ENCODE peak calls at places on chromosomes 11 and 22, in six cellular contexts. H, T, O, Y, N and W are unnamed samples.

GRCh38 chr11:8317164-8317563 is 53.5 kb upstream of the LMO1 start:
- DNase-seq in H (no peak), Y (no peak), T (no peak), O (no peak), N (no peak), W (no peak)

GRCh38 chr22:31652911-31653684 is 8.9 kb downstream of the PISD start:
- DNase-seq in N (no peak), T (no peak), H (no peak), O (no peak), Y (no peak), W (no peak)

GRCh38 chr22:47192651-47193437 is 430.4 kb downstream of the TBC1D22A start:
- DNase-seq in Y (peak; percentile 25), T (no peak), H (no peak), O (no peak), N (no peak), W (peak; percentile 42)

GRCh38 chr11:8008212-8008611 is 21.1 kb downstream of the EIF3F start:
- DNase-seq in N (no peak), Y (no peak), T (no peak), H (no peak), O (no peak), W (no peak)

GRCh38 chr11:42066113-42066512 is 606.7 kb upstream of the LRRC4C start:
- DNase-seq in T (no peak), N (no peak), H (no peak), Y (no peak), O (no peak), W (no peak)

GRCh38 chr11:13010737-13011342 is 1.7 kb downstream of the RASSF10 start:
- DNase-seq in N (no peak), T (no peak), Y (peak; percentile 48), O (no peak), H (peak; percentile 56), W (no peak)

GRCh38 chr11:46090375-46090774 is 30.9 kb downstream of the PHF21A start:
- DNase-seq in T (no peak), O (no peak), Y (no peak), H (no peak), N (no peak), W (no peak)

GRCh38 chr11:62171261-62171723 is 18.7 kb upstream of the SCGB1D1 start:
- DNase-seq in N (peak; percentile 67), H (no peak), T (peak; percentile 38), Y (peak; percentile 86), O (peak; percentile 89), W (peak; percentile 58)

GRCh38 chr22:35555351-35555915 is 14.8 kb downstream of the RASD2 start:
- DNase-seq in O (no peak), T (no peak), N (no peak), H (no peak), Y (no peak), W (no peak)

GRCh38 chr11:111454561-111455192 is 57.5 kb downstream of the BTG4 start:
- DNase-seq in Y (no peak), O (no peak), N (no peak), T (no peak), H (no peak), W (no peak)

GRCh38 chr11:68388595-68389198 is 71.9 kb upstream of the PPP6R3 start:
- DNase-seq in N (no peak), Y (no peak), T (no peak), H (no peak), O (no peak), W (no peak)

GRCh38 chr11:704799-705645 is 1.0 kb upstream of the EPS8L2 start:
- DNase-seq in T (no peak), O (no peak), N (no peak), Y (peak; percentile 91), H (peak; percentile 97), W (peak; percentile 25)

GRCh38 chr11:43427971-43428370 is 69.3 kb downstream of the TTC17 start:
- DNase-seq in H (no peak), O (no peak), Y (no peak), T (no peak), N (no peak), W (no peak)

GRCh38 chr11:47225552-47226137 is 10.9 kb downstream of the DDB2 start:
- DNase-seq in T (no peak), H (no peak), N (no peak), O (no peak), Y (no peak), W (no peak)

GRCh38 chr11:22699388-22699787 is 33.0 kb downstream of the GAS2 start:
- DNase-seq in N (no peak), H (no peak), Y (no peak), T (no peak), O (no peak), W (no peak)

GRCh38 chr11:1554981-1555712 is 16.9 kb downstream of the DUSP8 start:
- DNase-seq in H (peak; percentile 46), Y (no peak), T (no peak), N (no peak), O (no peak), W (no peak)

GRCh38 chr11:7050191-7050590 is 29.9 kb downstream of the NLRP14 start:
- DNase-seq in H (no peak), Y (no peak), O (no peak), T (no peak), N (no peak), W (no peak)

GRCh38 chr11:122491486-122491885 is 164.0 kb upstream of the UBASH3B start:
- DNase-seq in N (no peak), T (no peak), H (no peak), O (no peak), Y (no peak), W (no peak)

GRCh38 chr11:13297917-13298356 is 20.3 kb downstream of the BMAL1 start:
- DNase-seq in Y (no peak), H (no peak), O (no peak), N (no peak), T (no peak), W (no peak)

GRCh38 chr22:26786398-26786797 is 129.0 kb downstream of the MIAT start:
- DNase-seq in N (no peak), O (no peak), T (no peak), H (no peak), Y (no peak), W (no peak)

GRCh38 chr11:3206922-3207204 is 11.8 kb downstream of the MRGPRG start:
- DNase-seq in T (no peak), H (no peak), O (no peak), Y (no peak), N (no peak), W (no peak)

GRCh38 chr11:836274-836673 is 3.5 kb downstream of the CD151 start:
- DNase-seq in Y (no peak), H (no peak), N (no peak), O (no peak), T (no peak), W (no peak)

GRCh38 chr22:21451545-21452520 is 15.4 kb upstream of the TMEM191C start:
- DNase-seq in H (no peak), T (no peak), O (peak; percentile 9), Y (peak; percentile 19), N (no peak), W (no peak)

GRCh38 chr11:117179048-117179999 is 781 bp downstream of the SIDT2 start:
- DNase-seq in H (peak; percentile 76), O (no peak), N (peak; percentile 45), Y (peak; percentile 51), T (no peak), W (peak; percentile 32)

GRCh38 chr22:33918676-33919590 is 1.3 kb downstream of the LARGE1 start:
- DNase-seq in T (no peak), H (no peak), O (peak; percentile 26), Y (no peak), N (no peak), W (no peak)

GRCh38 chr11:55357560-55358184 is 10.1 kb upstream of the OR4A15 start:
- DNase-seq in T (no peak), Y (no peak), N (no peak), H (no peak), O (no peak), W (no peak)

GRCh38 chr11:78030429-78031325 is 7.6 kb upstream of the KCTD14 start:
- DNase-seq in N (no peak), O (no peak), Y (peak; percentile 89), T (no peak), H (peak; percentile 72), W (no peak)

GRCh38 chr11:116413861-116414260 is 358.9 kb downstream of the BUD13 start:
- DNase-seq in T (no peak), Y (no peak), O (no peak), N (no peak), H (no peak), W (no peak)

GRCh38 chr11:125625225-125625593 is 246 bp downstream of the CHEK1 start:
- DNase-seq in Y (no peak), H (no peak), N (no peak), T (no peak), O (no peak), W (no peak)

GRCh38 chr11:44564653-44565007 is 833 bp upstream of the CD82 start:
- DNase-seq in T (peak; percentile 91), Y (peak; percentile 85), H (peak; percentile 88), N (no peak), O (peak; percentile 87), W (no peak)
- TF ChIP-seq POLR2A in T (no peak), Y (no peak), H (no peak), N (no peak), O (no peak), W (no peak)

GRCh38 chr11:75406338-75406777 is 7.0 kb downstream of the RPS3 start:
- DNase-seq in O (no peak), H (no peak), Y (no peak), N (no peak), T (no peak), W (no peak)

GRCh38 chr11:75402002-75402773 is 2.9 kb downstream of the RPS3 start:
- DNase-seq in H (no peak), T (no peak), N (no peak), Y (no peak), O (no peak), W (no peak)

GRCh38 chr11:75403037-75403436 is 3.7 kb downstream of the RPS3 start:
- DNase-seq in T (no peak), Y (no peak), H (no peak), N (no peak), O (no peak), W (no peak)

GRCh38 chr11:75400110-75400865 is 970 bp downstream of the RPS3 start:
- DNase-seq in H (no peak), O (no peak), Y (no peak), N (no peak), T (no peak), W (no peak)

GRCh38 chr11:75403983-75404658 is 4.8 kb downstream of the RPS3 start:
- DNase-seq in O (no peak), H (no peak), T (no peak), N (no peak), Y (no peak), W (no peak)
- TF ChIP-seq POLR2A in O (no peak), H (no peak), T (no peak), N (no peak), Y (no peak), W (no peak)

DNA sequence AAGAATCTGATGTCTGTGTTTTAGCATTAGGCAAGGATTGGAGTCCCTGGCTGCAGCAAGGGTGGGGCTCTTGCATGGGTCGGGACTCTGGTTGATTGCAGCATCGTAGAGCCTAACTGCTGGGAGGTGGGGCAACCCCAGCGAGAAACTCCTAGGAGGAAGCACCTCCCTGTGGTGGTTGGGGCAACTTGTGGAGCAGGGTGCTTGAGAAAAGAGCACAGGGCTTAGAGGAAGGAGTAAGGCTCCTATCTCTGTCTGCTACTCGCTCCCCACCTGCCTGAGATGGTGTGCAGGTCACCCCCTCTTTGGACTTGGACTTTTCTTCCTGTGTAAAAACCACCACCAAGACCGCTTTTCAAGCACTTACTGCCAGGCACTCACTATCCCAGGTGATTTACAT is 15.6 kb downstream of the SREBF2 start:
- DNase-seq in O (peak; percentile 66), N (no peak), H (no peak), T (no peak), Y (peak; percentile 70), W (no peak)
- TF ChIP-seq POLR2A in O (no peak), N (no peak), H (no peak), T (no peak), Y (no peak), W (no peak)

GRCh38 chr22:19843107-19843856 is 11.4 kb downstream of the GNB1L start:
- DNase-seq in N (peak; percentile 14), H (peak; percentile 55), Y (peak; percentile 48), O (no peak), T (no peak), W (no peak)
- TF ChIP-seq POLR2A in N (no peak), H (no peak), Y (no peak), O (no peak), T (no peak), W (no peak)